ENCODE peak calls at places on chromosomes 6 and 20, in nine cellular contexts. I, Q, E, Z, T, U, V, X and C are unnamed samples.
A peak's percentile ranks its signal among the peaks of the same experiment; 100 is the strongest.

GRCh38 chr6:5671604-5672559 is 334.8 kb downstream of the NRN1 start:
- DNase-seq in I (no peak), Q (no peak), E (peak; percentile 22), Z (no peak), T (no peak), U (no peak), V (no peak), X (no peak), C (no peak)

GRCh38 chr6:145749632-145750031 is 14.3 kb upstream of the EPM2A start:
- DNase-seq in I (peak; percentile 85), Q (no peak), E (no peak), Z (peak; percentile 65), T (peak; percentile 55), U (no peak), V (peak; percentile 69), X (peak; percentile 94), C (no peak)

GRCh38 chr20:24684954-24685691 is 215.7 kb downstream of the SYNDIG1 start:
- DNase-seq in I (no peak), Q (no peak), E (no peak), Z (no peak), T (no peak), U (no peak), V (no peak), X (no peak), C (no peak)

GRCh38 chr6:148451690-148452089 is 109.1 kb downstream of the SASH1 start:
- DNase-seq in I (no peak), Q (peak; percentile 14), E (no peak), Z (no peak), T (no peak), U (peak; percentile 23), V (no peak), X (peak; percentile 31), C (no peak)

GRCh38 chr6:165811512-165811911 is 148.5 kb upstream of the PDE10A start:
- DNase-seq in I (peak; percentile 11), Q (no peak), E (no peak), Z (no peak), T (no peak), U (no peak), V (peak; percentile 26), X (no peak), C (no peak)

GRCh38 chr6:152771061-152771687 is 20.6 kb downstream of the VIP start:
- DNase-seq in I (no peak), Q (no peak), E (no peak), Z (no peak), T (no peak), U (no peak), V (no peak), X (no peak), C (no peak)

GRCh38 chr20:4985658-4986057 is 15.7 kb downstream of the SLC23A2 start:
- DNase-seq in I (peak; percentile 33), Q (no peak), E (no peak), Z (no peak), T (no peak), U (no peak), V (no peak), X (no peak), C (no peak)

GRCh38 chr6:48560408-48560807 is 449.4 kb upstream of the PTCHD4 start:
- DNase-seq in I (peak; percentile 22), Q (no peak), E (no peak), Z (peak; percentile 65), T (peak; percentile 16), U (no peak), V (peak; percentile 42), X (peak; percentile 74), C (no peak)

GRCh38 chr6:159249150-159249549 is 80.0 kb downstream of the FNDC1 start:
- DNase-seq in I (no peak), Q (no peak), E (no peak), Z (no peak), T (no peak), U (no peak), V (no peak), X (no peak), C (no peak)

GRCh38 chr6:12804967-12805645 is 88.5 kb downstream of the PHACTR1 start:
- DNase-seq in I (no peak), Q (no peak), E (no peak), Z (no peak), T (no peak), U (no peak), V (peak; percentile 23), X (no peak), C (no peak)

GRCh38 chr20:46681032-46681854 is 8.0 kb downstream of the TP53RK start:
- DNase-seq in I (peak; percentile 44), Q (peak; percentile 44), E (no peak), Z (peak; percentile 70), T (peak; percentile 45), U (peak; percentile 79), V (peak; percentile 35), X (peak; percentile 75), C (peak; percentile 49)